ENCODE peak calls at places on chromosomes 2 and 18, in four cellular contexts. J is pancreas; G is CD8-positive, alpha-beta memory T cell; S is IMR-90. Y is an unnamed sample.

GRCh38 chr2:181459646-181460045 is 2.5 kb downstream of the ITGA4 start:
- DNase-seq in J (no peak), G (no peak), S (peak; percentile 6), Y (peak; percentile 65)

GRCh38 chr18:23994361-23994902 is 20.1 kb upstream of the TTC39C start:
- DNase-seq in J (no peak), G (peak; percentile 65), S (peak; percentile 96), Y (peak; percentile 90)

GRCh38 chr18:58894937-58895336 is 30.3 kb downstream of the ZNF532 start:
- DNase-seq in J (no peak), G (no peak), S (no peak), Y (no peak)

GRCh38 chr2:240566203-240567136 is 1.8 kb upstream of the RNPEPL1 start:
- DNase-seq in J (peak; percentile 97), G (peak; percentile 97), S (peak; percentile 70), Y (peak; percentile 96)

GRCh38 chr2:225670111-225670974 is 270.8 kb downstream of the NYAP2 start:
- DNase-seq in J (no peak), G (no peak), S (peak; percentile 74), Y (no peak)

GRCh38 chr2:3453196-3453845 is 66.0 kb downstream of the ADI1 start:
- DNase-seq in J (peak; percentile 46), G (no peak), S (no peak), Y (no peak)

GRCh38 chr2:202589582-202589949 is 45.2 kb upstream of the FAM117B start:
- DNase-seq in J (no peak), G (no peak), S (no peak), Y (no peak)

GRCh38 chr18:22813648-22814328 is 119.3 kb upstream of the RBBP8 start:
- DNase-seq in J (no peak), G (no peak), S (peak; percentile 65), Y (no peak)

GRCh38 chr18:74288041-74288440 is 3.7 kb downstream of the CYB5A start:
- DNase-seq in J (no peak), G (no peak), S (no peak), Y (no peak)

GRCh38 chr18:59908790-59909189 is 9.0 kb downstream of the PMAIP1 start:
- DNase-seq in J (no peak), G (no peak), S (peak; percentile 52), Y (no peak)

GRCh38 chr2:232541961-232542714 is 2.6 kb downstream of the CHRNG start:
- DNase-seq in J (peak; percentile 35), G (no peak), S (no peak), Y (no peak)

GRCh38 chr18:35619468-35619867 is 37.9 kb downstream of the GALNT1 start:
- DNase-seq in J (no peak), G (no peak), S (no peak), Y (peak; percentile 51)

GRCh38 chr2:96113367-96113677 is 3.0 kb downstream of the ADRA2B start:
- DNase-seq in J (peak; percentile 48), G (no peak), S (no peak), Y (no peak)

GRCh38 chr2:32788106-32788505 is 158.6 kb upstream of the LTBP1 start:
- DNase-seq in J (no peak), G (no peak), S (no peak), Y (no peak)

GRCh38 chr2:238187618-238188548 is 15.6 kb downstream of the ILKAP start:
- DNase-seq in J (no peak), G (no peak), S (no peak), Y (no peak)

GRCh38 chr18:63508634-63509033 is 31.9 kb downstream of the SERPINB5 start:
- DNase-seq in J (no peak), G (no peak), S (no peak), Y (no peak)

DNA sequence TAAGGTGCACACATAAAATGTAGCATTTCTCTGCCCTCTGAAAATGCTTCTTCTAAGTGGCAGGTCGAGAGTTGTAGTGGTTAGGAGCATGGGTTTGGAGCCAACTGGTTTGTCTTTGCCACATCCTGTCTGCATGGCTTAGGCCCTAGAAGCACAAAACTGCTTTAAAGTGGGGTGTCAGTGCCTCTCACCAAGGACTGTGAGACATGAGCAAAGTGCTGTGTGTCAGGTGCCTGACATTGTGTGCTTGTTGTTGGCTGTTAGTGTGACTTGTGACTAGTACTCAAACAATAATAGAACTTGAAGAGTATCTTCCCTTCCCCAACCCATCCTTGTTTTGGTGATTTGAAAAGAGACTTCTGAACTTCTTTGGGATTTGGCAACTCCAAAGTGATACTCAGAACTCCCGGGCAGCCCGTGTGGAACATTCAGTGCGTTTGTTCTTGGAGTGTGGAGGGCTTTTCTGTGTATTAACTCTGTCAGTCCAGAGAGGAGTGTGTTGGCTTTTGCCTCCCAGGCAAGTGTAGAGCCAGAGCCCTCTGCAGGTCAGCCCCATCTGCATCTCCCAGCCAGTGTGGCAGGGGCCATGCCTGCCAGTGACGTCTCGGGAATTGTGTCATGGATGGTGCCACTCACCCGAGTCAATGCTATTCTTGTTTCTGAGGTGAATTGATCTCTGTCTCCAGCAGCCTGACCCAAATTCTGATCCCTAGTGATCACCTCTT is 5.0 kb downstream of the MGAT5 start:
- DNase-seq in J (no peak), G (peak; percentile 82), S (no peak), Y (no peak)
- H3K4me3 ChIP-seq in J (no peak overlapping the region), G (peak overlapping the region; percentile 6), S (no peak overlapping the region), Y (no peak overlapping the region)

DNA sequence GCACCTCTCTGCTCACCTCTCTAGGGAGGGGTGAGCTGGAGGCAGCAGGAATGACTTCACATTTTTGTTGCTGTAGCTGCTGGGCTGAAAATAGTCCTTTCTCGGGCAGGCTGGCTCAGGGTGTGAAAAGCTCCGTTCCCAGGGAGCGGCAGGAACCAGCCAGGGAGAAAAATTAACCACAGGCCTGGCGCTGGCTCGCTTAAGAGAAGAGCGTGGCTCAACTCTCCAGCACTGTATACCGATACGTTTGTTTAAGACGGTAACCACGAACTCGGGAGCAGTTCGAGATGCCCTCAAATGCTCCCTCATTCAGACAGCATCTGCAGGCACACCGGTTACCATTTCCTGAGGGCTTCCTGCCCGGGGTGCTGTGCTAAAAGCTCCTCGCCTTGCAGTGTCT is 129.6 kb downstream of the CELF4 start:
- DNase-seq in J (no peak), G (no peak), S (no peak), Y (no peak)
- H3K27me3 ChIP-seq in J (no peaks in the 10 kb centered on the region), G (no peaks in the 10 kb centered on the region), S (peaks cover 12% of the 10 kb centered on the region), Y (no peaks in the 10 kb centered on the region)

GRCh38 chr2:74881626-74882298 is 47.8 kb downstream of the HK2 start:
- DNase-seq in J (no peak), G (no peak), S (no peak), Y (no peak)

GRCh38 chr2:74881176-74881575 is 47.2 kb downstream of the HK2 start:
- DNase-seq in J (no peak), G (no peak), S (no peak), Y (no peak)

GRCh38 chr2:74883011-74883410 is 49.1 kb downstream of the HK2 start:
- DNase-seq in J (no peak), G (no peak), S (no peak), Y (no peak)

GRCh38 chr2:74884118-74884517 is 50.2 kb downstream of the HK2 start:
- DNase-seq in J (no peak), G (no peak), S (no peak), Y (no peak)

GRCh38 chr2:74882299-74882687 is 48.4 kb downstream of the HK2 start:
- DNase-seq in J (no peak), G (no peak), S (no peak), Y (no peak)
- H3K36me3 ChIP-seq in J (no peaks in the 10 kb centered on the region), G (peaks cover 4% of the 10 kb centered on the region), S (peaks cover 82% of the 10 kb centered on the region), Y (peaks cover 89% of the 10 kb centered on the region)

GRCh38 chr2:219327719-219328118 is 4.8 kb downstream of the RESP18 start:
- DNase-seq in J (no peak), G (no peak), S (no peak), Y (no peak)

GRCh38 chr2:219335373-219335786 is 2.8 kb upstream of the RESP18 start:
- DNase-seq in J (no peak), G (no peak), S (peak; percentile 6), Y (no peak)

GRCh38 chr2:219331560-219332213 is 857 bp downstream of the RESP18 start:
- DNase-seq in J (peak; percentile 65), G (no peak), S (peak; percentile 21), Y (peak; percentile 16)

GRCh38 chr2:219332542-219332941 is at the start of gene RESP18:
- DNase-seq in J (no peak), G (no peak), S (no peak), Y (no peak)
- H3K4me3 ChIP-seq in J (no peak within 1 kb of the TSS), G (no peak within 1 kb of the TSS), S (no peak within 1 kb of the TSS), Y (no peak within 1 kb of the TSS)

Y was measured in MG63.